ENCODE peak calls at places on chromosomes 6 and 20, in six cellular contexts. I is spleen; G is CD8-positive, alpha-beta T cell; J is fibroblast of lung; T is IMR-90; N is upper lobe of right lung. C is an unnamed sample.
A peak's percentile ranks its signal among the peaks of the same experiment; 100 is the strongest.

GRCh38 chr20:14495066-14495465 is 157.7 kb upstream of the FLRT3 start:
- DNase-seq in T (no peak), J (no peak), N (no peak), G (no peak), I (no peak), C (no peak)

GRCh38 chr6:119350202-119351004 is 842 bp upstream of the MAN1A1 start:
- DNase-seq in I (no peak), J (peak; percentile 82), G (peak; percentile 44), N (no peak), T (peak; percentile 67), C (peak; percentile 15)

GRCh38 chr6:16333580-16333979 is 95.2 kb downstream of the GMPR start:
- DNase-seq in J (peak; percentile 46), T (peak; percentile 60), I (no peak), G (no peak), N (no peak), C (no peak)

GRCh38 chr6:55578537-55579363 is at the start of gene HMGCLL1:
- DNase-seq in I (no peak), T (no peak), G (no peak), J (no peak), N (peak; percentile 71), C (no peak)

GRCh38 chr6:77543601-77544000 is 80.3 kb upstream of the HTR1B start:
- DNase-seq in I (no peak), J (no peak), T (no peak), N (no peak), G (no peak), C (no peak)

GRCh38 chr6:71544028-71544427 is 255.4 kb downstream of the OGFRL1 start:
- DNase-seq in I (no peak), J (no peak), T (peak; percentile 48), G (no peak), N (no peak), C (no peak)

GRCh38 chr20:63706852-63707557 is 771 bp downstream of the ARFRP1 start:
- DNase-seq in J (peak; percentile 31), G (peak; percentile 78), I (peak; percentile 91), N (peak; percentile 83), T (peak; percentile 35), C (no peak)

GRCh38 chr20:61786230-61786629 is 279.5 kb downstream of the TAF4 start:
- DNase-seq in N (no peak), I (no peak), J (no peak), T (no peak), G (no peak), C (no peak)

GRCh38 chr20:62590301-62591121 is 51.8 kb upstream of the SLCO4A1 start:
- DNase-seq in N (no peak), G (no peak), J (peak; percentile 69), I (no peak), T (peak; percentile 51), C (peak; percentile 43)

GRCh38 chr20:36352843-36353553 is 46.9 kb downstream of the DLGAP4 start:
- DNase-seq in G (no peak), I (no peak), J (no peak), T (no peak), N (no peak), C (no peak)

GRCh38 chr6:3579652-3580051 is 122.8 kb upstream of the SLC22A23 start:
- DNase-seq in J (no peak), G (no peak), T (no peak), I (no peak), N (no peak), C (no peak)

GRCh38 chr6:99521557-99522286 is 6.5 kb upstream of the USP45 start:
- DNase-seq in T (peak; percentile 75), I (no peak), N (no peak), G (no peak), J (peak; percentile 74), C (no peak)

GRCh38 chr20:46099491-46100287 is 9.9 kb upstream of the NCOA5 start:
- DNase-seq in T (no peak), I (peak; percentile 91), G (no peak), J (no peak), N (peak; percentile 72), C (no peak)

GRCh38 chr6:56539503-56540105 is 103.1 kb downstream of the DST start:
- DNase-seq in G (no peak), T (no peak), J (no peak), I (no peak), N (no peak), C (no peak)

GRCh38 chr6:32969685-32970412 is 1.5 kb downstream of the BRD2 start:
- DNase-seq in I (peak; percentile 92), T (peak; percentile 97), N (peak; percentile 85), J (peak; percentile 97), G (peak; percentile 71), C (peak; percentile 82)

GRCh38 chr6:71239694-71240093 is 48.9 kb upstream of the OGFRL1 start:
- DNase-seq in G (no peak), N (no peak), T (no peak), J (peak; percentile 5), I (no peak), C (no peak)

GRCh38 chr20:23669866-23670265 is 19.0 kb downstream of the CST4 start:
- DNase-seq in I (no peak), G (no peak), N (no peak), T (no peak), J (no peak), C (no peak)

GRCh38 chr20:23673209-23673608 is 15.6 kb downstream of the CST4 start:
- DNase-seq in G (no peak), T (no peak), J (no peak), I (no peak), N (no peak), C (no peak)

GRCh38 chr20:23671479-23671878 is 17.4 kb downstream of the CST4 start:
- DNase-seq in I (no peak), T (no peak), N (no peak), G (no peak), J (no peak), C (no peak)

GRCh38 chr20:23670361-23670760 is 18.5 kb downstream of the CST4 start:
- DNase-seq in T (no peak), N (no peak), G (no peak), I (no peak), J (no peak), C (no peak)

GRCh38 chr20:23672158-23672557 is 16.7 kb downstream of the CST4 start:
- DNase-seq in G (no peak), T (no peak), J (no peak), N (no peak), I (no peak), C (no peak)
- TF ChIP-seq CTCF in G (no peak), T (no peak), J (no peak), N (no peak), I (no peak), C (no peak)

DNA sequence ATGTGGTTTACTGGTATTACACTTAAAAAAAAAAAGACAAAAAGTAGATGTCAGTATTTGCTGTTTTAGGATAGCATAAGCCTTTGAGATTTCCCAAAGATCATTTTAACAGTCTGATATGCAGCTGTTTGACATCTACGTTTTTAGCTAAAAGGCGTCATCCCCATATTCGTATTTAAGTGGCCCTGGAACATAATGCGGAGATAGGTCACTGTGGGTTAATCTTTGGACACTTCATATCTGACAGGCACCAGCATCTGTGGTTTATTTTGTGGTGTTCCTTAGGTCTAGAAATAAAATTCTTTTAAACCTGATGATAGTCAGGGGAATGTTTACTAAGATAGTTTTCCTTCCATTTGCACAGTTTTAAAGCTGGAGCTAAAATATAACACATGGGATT is 313.7 kb downstream of the SOX4 start:
- DNase-seq in N (no peak), J (no peak), G (no peak), I (no peak), T (no peak), C (no peak)
- H3K27ac ChIP-seq in N (no peak overlapping the region), J (no peak overlapping the region), G (no peak overlapping the region), I (no peak overlapping the region), T (no peak overlapping the region), C (no peak overlapping the region)

GRCh38 chr20:49230021-49230420 is 10.8 kb downstream of the DDX27 start:
- DNase-seq in J (no peak), N (no peak), T (no peak), I (peak; percentile 61), G (no peak), C (no peak)
- TF ChIP-seq CTCF in J (no peak), N (no peak), T (no peak), I (no peak), G (no peak), C (no peak)

GRCh38 chr20:50295345-50295744 is 104.7 kb downstream of the CEBPB start:
- DNase-seq in G (no peak), N (no peak), J (no peak), T (no peak), I (no peak), C (no peak)

GRCh38 chr20:50297498-50298348 is 107.1 kb downstream of the CEBPB start:
- DNase-seq in T (no peak), G (no peak), J (no peak), I (peak; percentile 83), N (no peak), C (no peak)

GRCh38 chr20:50298554-50299324 is 108.1 kb downstream of the CEBPB start:
- DNase-seq in J (no peak), G (no peak), T (no peak), N (no peak), I (peak; percentile 65), C (no peak)

GRCh38 chr20:50295762-50296449 is 105.3 kb downstream of the CEBPB start:
- DNase-seq in N (peak; percentile 68), T (no peak), G (no peak), J (no peak), I (peak; percentile 69), C (no peak)

DNA sequence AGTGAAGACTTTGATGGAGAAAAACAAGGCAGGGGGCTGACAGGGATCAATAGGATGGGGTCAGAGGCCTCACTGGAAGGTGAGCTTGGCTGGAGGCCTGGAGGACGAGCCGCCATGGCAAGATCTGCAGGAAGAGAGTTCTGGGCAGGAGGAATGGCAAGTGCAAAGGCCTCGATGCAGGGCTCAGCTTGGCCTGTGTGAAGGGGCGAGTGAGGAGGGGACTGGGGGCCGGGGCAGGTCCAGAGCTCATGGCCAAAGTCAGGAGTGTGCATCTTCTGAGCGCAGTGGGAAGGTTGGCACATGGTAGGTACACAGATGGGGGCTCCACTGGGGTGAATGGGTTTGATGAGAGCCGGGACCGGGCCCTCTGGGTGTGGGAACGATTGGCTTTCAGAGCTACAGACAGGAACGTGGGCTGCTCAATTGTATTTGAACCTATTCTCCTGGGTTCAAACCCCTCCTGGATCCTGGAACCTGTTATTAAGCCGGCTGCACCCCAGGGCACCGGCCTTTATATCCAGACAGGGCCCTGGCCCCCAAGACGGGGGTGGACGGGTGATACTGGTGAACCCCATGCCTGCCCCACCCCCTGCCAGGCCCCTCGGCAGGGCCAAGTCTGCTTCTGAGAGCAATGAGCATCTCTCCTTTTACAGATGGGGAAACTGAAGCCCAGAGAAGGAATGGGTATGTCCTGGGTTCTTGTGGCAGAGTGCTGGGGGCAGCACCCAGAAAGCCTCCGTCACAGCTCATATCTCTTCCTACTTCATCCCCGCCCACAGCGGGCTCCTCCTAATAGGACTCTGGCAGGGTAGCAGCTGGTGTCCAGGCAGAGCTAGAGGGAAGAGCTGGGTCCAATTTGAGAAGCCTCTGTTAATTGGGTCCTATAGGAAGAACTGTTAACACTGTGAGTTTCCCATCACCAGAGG is 106.1 kb downstream of the CEBPB start:
- DNase-seq in G (no peak), N (no peak), J (peak; percentile 45), T (no peak), I (peak; percentile 72), C (no peak)
- H3K27ac ChIP-seq in G (no peak overlapping the region), N (peak overlapping the region; percentile 68), J (peak overlapping the region; percentile 29), T (peak overlapping the region; percentile 29), I (peak overlapping the region; percentile 55), C (peak overlapping the region; percentile 34)

DNA sequence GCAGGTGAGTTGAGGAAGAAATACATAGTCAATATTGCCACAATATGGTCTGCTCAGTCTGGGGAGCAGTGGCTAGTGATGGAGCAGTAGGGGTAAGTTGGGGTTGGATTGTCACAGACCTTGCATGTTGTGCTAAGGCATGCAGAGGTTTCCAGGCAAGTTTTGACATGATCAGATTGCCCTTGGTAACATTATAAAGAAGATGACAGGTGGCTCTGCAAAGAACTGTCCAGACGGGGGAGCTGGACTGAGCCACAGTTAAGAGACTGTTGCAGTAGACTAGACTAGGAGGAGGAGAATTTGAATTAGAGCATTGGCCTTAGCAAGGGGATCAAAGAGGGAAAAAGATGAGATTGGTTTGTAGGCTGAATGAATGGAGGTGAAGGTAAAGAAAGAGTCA is 23.4 kb downstream of the ATRN start:
- DNase-seq in N (no peak), T (no peak), G (no peak), I (no peak), J (no peak), C (no peak)
- TF ChIP-seq CTCF in N (no peak), T (no peak), G (no peak), I (no peak), J (no peak), C (peak; percentile 12)